ENCODE peak calls at places on chromosomes 3 and 15, in four cellular contexts. F is GM12878, W is GM12891, V is K562. L is an unnamed sample.

GRCh38 chr3:171459130-171459941 is 869 bp downstream of the TNIK start:
- DNase-seq in W (no peak), F (no peak), V (peak; percentile 27), L (no peak)

GRCh38 chr3:128011140-128011539 is 41.1 kb upstream of the SEC61A1 start:
- DNase-seq in W (no peak), V (peak; percentile 50), F (no peak), L (no peak)

GRCh38 chr3:58334013-58334321 is 1.3 kb downstream of the PXK start:
- DNase-seq in V (no peak), F (no peak), W (no peak), L (no peak)

GRCh38 chr3:103851793-103852192 is 1417.0 kb downstream of the ZPLD1 start:
- DNase-seq in V (no peak), W (no peak), F (no peak), L (no peak)

GRCh38 chr15:77118787-77119410 is 48.0 kb upstream of the TSPAN3 start:
- DNase-seq in F (peak; percentile 32), W (no peak), V (no peak), L (no peak)

GRCh38 chr3:154244644-154245043 is 79.6 kb downstream of the DHX36 start:
- DNase-seq in W (no peak), F (no peak), V (no peak), L (no peak)

GRCh38 chr15:78237146-78237545 is 2.8 kb upstream of the ACSBG1 start:
- DNase-seq in W (no peak), V (no peak), F (no peak), L (no peak)

GRCh38 chr3:123194552-123194951 is 7.2 kb upstream of the SEC22A start:
- DNase-seq in F (no peak), W (no peak), V (peak; percentile 46), L (no peak)

GRCh38 chr3:47583320-47584075 is 4.8 kb upstream of the CSPG5 start:
- DNase-seq in W (no peak), V (no peak), F (no peak), L (no peak)

GRCh38 chr15:59918994-59919951 is 84.8 kb upstream of the FOXB1 start:
- DNase-seq in V (no peak), W (peak; percentile 12), F (peak; percentile 57), L (peak; percentile 15)

GRCh38 chr15:33461671-33462070 is 150.9 kb downstream of the RYR3 start:
- DNase-seq in W (no peak), V (no peak), F (no peak), L (no peak)

GRCh38 chr3:69948246-69948862 is 51.2 kb upstream of the SAMMSON start:
- DNase-seq in F (no peak), W (no peak), V (peak; percentile 7), L (no peak)

GRCh38 chr3:174439621-174440349 is 419.3 kb upstream of the NAALADL2 start:
- DNase-seq in V (no peak), W (no peak), F (no peak), L (no peak)

GRCh38 chr3:98732239-98733054 is 30.7 kb upstream of the ST3GAL6 start:
- DNase-seq in V (no peak), W (peak; percentile 39), F (no peak), L (peak; percentile 41)

GRCh38 chr3:125148836-125149235 is 63.7 kb downstream of the SLC12A8 start:
- DNase-seq in V (no peak), W (no peak), F (no peak), L (no peak)

GRCh38 chr3:140910860-140911259 is 30.8 kb upstream of the SLC25A36 start:
- DNase-seq in V (peak; percentile 38), F (no peak), W (no peak), L (no peak)

GRCh38 chr15:80557441-80558234 is 137.5 kb upstream of the ABHD17C start:
- DNase-seq in W (no peak), V (no peak), F (no peak), L (no peak)

GRCh38 chr3:172787746-172788145 is 37.2 kb downstream of the ECT2 start:
- DNase-seq in V (no peak), W (no peak), F (no peak), L (no peak)

GRCh38 chr15:75176404-75176761 is 25.3 kb upstream of the C15orf39 start:
- DNase-seq in W (no peak), F (no peak), V (no peak), L (no peak)

GRCh38 chr3:86954226-86954625 is 36.7 kb downstream of the VGLL3 start:
- DNase-seq in W (no peak), F (no peak), V (no peak), L (no peak)

GRCh38 chr3:172808969-172809546 is 58.5 kb downstream of the ECT2 start:
- DNase-seq in W (no peak), F (no peak), V (peak; percentile 11), L (no peak)

GRCh38 chr15:67042490-67043181 is 22.8 kb upstream of the SMAD3 start:
- DNase-seq in W (no peak), V (no peak), F (no peak), L (no peak)

GRCh38 chr3:166283856-166284255 is 446.6 kb upstream of the BCHE start:
- DNase-seq in V (no peak), W (no peak), F (no peak), L (no peak)

GRCh38 chr3:174417568-174417967 is 441.6 kb upstream of the NAALADL2 start:
- DNase-seq in F (no peak), V (no peak), W (no peak), L (no peak)

GRCh38 chr15:59170295-59170881 is 36.3 kb upstream of the LDHAL6B start:
- DNase-seq in V (no peak), F (no peak), W (no peak), L (no peak)

GRCh38 chr3:29649815-29650547 is 369.1 kb downstream of the RBMS3 start:
- DNase-seq in W (no peak), V (no peak), F (peak; percentile 44), L (no peak)

GRCh38 chr3:113194747-113195400 is 16.5 kb upstream of the BOC start:
- DNase-seq in F (no peak), V (no peak), W (no peak), L (no peak)

GRCh38 chr3:149547954-149548728 is 73.6 kb downstream of the TM4SF4 start:
- DNase-seq in V (no peak), W (no peak), F (no peak), L (no peak)

GRCh38 chr3:40718209-40718608 is 193.4 kb downstream of the ZNF621 start:
- DNase-seq in W (no peak), F (no peak), V (no peak), L (no peak)

GRCh38 chr3:106425021-106425420 is 556.2 kb upstream of the CBLB start:
- DNase-seq in F (no peak), V (no peak), W (no peak), L (no peak)

GRCh38 chr3:36969540-36970432 is 23.1 kb downstream of the EPM2AIP1 start:
- DNase-seq in W (peak; percentile 55), V (peak; percentile 89), F (peak; percentile 80), L (peak; percentile 43)

GRCh38 chr15:37574985-37575384 is 359.5 kb upstream of the TMCO5A start:
- DNase-seq in F (no peak), W (no peak), V (no peak), L (no peak)

GRCh38 chr15:75544273-75544862 is 34.7 kb downstream of the PTPN9 start:
- DNase-seq in F (no peak), W (no peak), V (no peak), L (no peak)

GRCh38 chr3:57043518-57043917 is 16.9 kb upstream of the SPATA12 start:
- DNase-seq in F (no peak), V (no peak), W (no peak), L (no peak)

DNA sequence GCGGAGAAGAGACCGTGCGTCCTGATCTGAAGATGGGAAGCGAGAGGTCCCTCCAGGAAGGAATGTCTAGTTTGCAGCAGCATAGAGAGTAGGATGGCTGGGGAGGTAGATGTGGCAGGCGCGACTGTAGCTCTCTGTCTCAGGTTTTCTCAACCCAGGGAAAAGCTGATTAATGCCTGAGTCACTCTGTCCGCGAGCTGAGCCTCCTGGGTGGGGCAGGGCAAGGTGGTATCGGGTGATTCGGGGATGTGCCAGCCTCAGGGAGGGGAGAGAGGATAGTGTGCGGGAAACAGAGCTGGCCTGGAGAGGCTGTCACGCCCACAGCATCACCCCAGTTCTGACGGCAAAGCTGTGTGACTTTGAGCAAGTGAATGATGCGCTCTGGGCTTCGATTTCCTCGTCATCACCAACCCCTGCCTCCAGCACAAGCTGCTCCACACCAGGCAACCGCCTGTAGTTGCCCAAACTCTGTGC is 28.4 kb downstream of the CPN2 start:
- DNase-seq in W (no peak), F (no peak), V (peak; percentile 22), L (no peak)
- TF ChIP-seq POLR2A in W (no peak), F (no peak), V (no peak), L (no peak)

GRCh38 chr15:89359471-89360293 is 25.1 kb upstream of the POLG start:
- DNase-seq in V (no peak), W (no peak), F (no peak), L (no peak)
- TF ChIP-seq TAF1 in V (no peak), W (no peak), F (no peak), L (no peak)

GRCh38 chr15:68795298-68795848 is 25.3 kb downstream of the ANP32A start:
- DNase-seq in V (no peak), W (peak; percentile 55), F (no peak), L (peak; percentile 54)
- TF ChIP-seq POLR2A in V (no peak), W (peak; percentile 68), F (peak; percentile 77), L (peak; percentile 42)

DNA sequence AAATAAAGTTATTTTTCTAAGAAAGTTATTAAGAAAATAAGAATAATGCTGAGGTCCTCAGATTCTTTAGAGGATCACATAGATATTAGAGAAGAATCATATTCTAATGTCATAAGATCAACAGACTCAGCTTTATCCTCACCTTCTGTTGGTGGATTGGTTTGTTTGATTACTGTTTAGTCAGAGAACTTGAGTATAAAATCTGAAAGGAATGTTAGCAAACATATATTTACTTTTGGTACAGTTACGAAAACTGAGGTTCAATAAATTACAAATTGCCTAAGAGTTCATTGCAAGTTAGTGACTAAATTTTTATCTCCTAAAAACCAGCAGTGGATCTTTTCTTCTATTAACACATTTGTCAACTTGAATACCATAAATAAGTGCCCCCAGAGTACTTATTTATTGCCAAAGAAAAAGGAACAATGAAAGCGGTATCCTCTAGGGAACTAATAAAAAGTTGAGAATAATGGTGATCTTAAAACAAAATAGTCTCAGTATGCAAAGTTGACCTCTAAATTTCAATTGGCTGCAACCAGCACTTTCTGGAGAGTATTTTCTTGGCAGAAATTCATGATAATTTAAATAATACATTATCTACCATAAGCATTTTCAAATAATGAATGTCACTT is 296.7 kb downstream of the OTOL1 start:
- DNase-seq in V (no peak), W (no peak), F (no peak), L (no peak)
- TF ChIP-seq TAF1 in V (no peak), W (no peak), F (no peak), L (no peak)